ENCODE peak calls at places on chromosomes 16 and 17, in five cellular contexts. L is H1, M is GM12878, O is K562, N is HepG2. I is an unnamed sample.

GRCh38 chr16:89354325-89354724 is 136.0 kb downstream of the ANKRD11 start:
- DNase-seq in L (no peak), O (no peak), M (no peak), N (no peak), I (no peak)

GRCh38 chr17:29085223-29085622 is 42.3 kb downstream of the PIPOX start:
- DNase-seq in N (no peak), M (no peak), L (no peak), O (no peak), I (no peak)

GRCh38 chr17:31484821-31485220 is 93.3 kb downstream of the RAB11FIP4 start:
- DNase-seq in O (no peak), M (no peak), N (no peak), L (no peak), I (no peak)

GRCh38 chr16:78105517-78105916 is 6.1 kb downstream of the WWOX start:
- DNase-seq in O (no peak), N (no peak), L (no peak), M (no peak), I (no peak)

GRCh38 chr17:83183951-83184506 is 104.6 kb downstream of the METRNL start:
- DNase-seq in L (no peak), N (no peak), O (no peak), M (no peak), I (no peak)

GRCh38 chr16:27959914-27960313 is 103.6 kb downstream of the GSG1L start:
- DNase-seq in M (no peak), O (no peak), L (no peak), N (no peak), I (no peak)

GRCh38 chr16:85220125-85220839 is 108.0 kb upstream of the CIBAR2 start:
- DNase-seq in O (no peak), L (no peak), N (peak), M (no peak), I (no peak)

GRCh38 chr16:80803341-80804060 is 897 bp downstream of the CDYL2 start:
- DNase-seq in N (no peak), M (no peak), L (no peak), O (peak), I (no peak)

GRCh38 chr17:1060991-1061390 is 64.1 kb downstream of the TIMM22 start:
- DNase-seq in L (no peak), N (no peak), M (no peak), O (no peak), I (peak)

GRCh38 chr16:9489823-9490467 is 398.5 kb downstream of the HAPSTR1 start:
- DNase-seq in N (no peak), O (no peak), L (no peak), M (no peak), I (peak)

GRCh38 chr17:74635418-74635817 is 11.9 kb upstream of the CD300E start:
- DNase-seq in N (no peak), O (no peak), M (peak), L (no peak), I (no peak)

GRCh38 chr17:16106161-16106891 is 106.7 kb downstream of the TTC19 start:
- DNase-seq in N (peak), L (no peak), O (no peak), M (no peak), I (no peak)

GRCh38 chr16:85093705-85094104 is 18.6 kb downstream of the CIBAR2 start:
- DNase-seq in N (no peak), M (no peak), L (no peak), O (peak), I (no peak)

GRCh38 chr16:24499193-24499814 is 40.1 kb upstream of the RBBP6 start:
- DNase-seq in L (peak), O (peak), M (no peak), N (peak), I (peak)

GRCh38 chr17:66491213-66491612 is 188.8 kb downstream of the PRKCA start:
- DNase-seq in M (no peak), L (no peak), O (no peak), N (no peak), I (no peak)

GRCh38 chr17:82813299-82814051 is 26.3 kb downstream of the ZNF750 start:
- DNase-seq in N (no peak), L (no peak), O (no peak), M (no peak), I (no peak)

GRCh38 chr16:51048544-51048943 is 102.5 kb downstream of the SALL1 start:
- DNase-seq in M (no peak), O (peak), N (no peak), L (no peak), I (no peak)

GRCh38 chr16:1035066-1035415 is 37.5 kb upstream of the SSTR5 start:
- DNase-seq in L (no peak), N (no peak), M (no peak), O (no peak), I (no peak)

GRCh38 chr16:30659507-30660423 is 1.5 kb downstream of the FBRS start:
- DNase-seq in O (peak), L (no peak), M (no peak), N (no peak), I (no peak)

GRCh38 chr16:27460663-27461482 is 58.9 kb downstream of the IL21R start:
- DNase-seq in N (no peak), M (no peak), O (no peak), L (no peak), I (no peak)

GRCh38 chr16:55470533-55471371 is 8.2 kb upstream of the MMP2 start:
- DNase-seq in L (no peak), O (no peak), N (no peak), M (no peak), I (no peak)

GRCh38 chr16:15650019-15650697 is at the start of gene NDE1:
- DNase-seq in M (no peak), O (peak), L (peak), N (peak), I (peak)

GRCh38 chr16:88804552-88805339 is 1.2 kb downstream of the CDT1 start:
- DNase-seq in N (peak), O (peak), M (no peak), L (no peak), I (peak)

GRCh38 chr17:66715745-66716156 is 119.2 kb upstream of the CACNG5 start:
- DNase-seq in N (peak), L (peak), O (no peak), M (peak), I (peak)

GRCh38 chr17:51029142-51029541 is 91.5 kb downstream of the SPAG9 start:
- DNase-seq in N (no peak), M (no peak), L (no peak), O (no peak), I (no peak)

GRCh38 chr17:40727447-40728231 is 24.1 kb upstream of the KRT24 start:
- DNase-seq in O (no peak), N (no peak), M (peak), L (no peak), I (no peak)

GRCh38 chr17:17935321-17936271 is 36.6 kb downstream of the TOM1L2 start:
- DNase-seq in M (no peak), N (peak), O (no peak), L (no peak), I (peak)

DNA sequence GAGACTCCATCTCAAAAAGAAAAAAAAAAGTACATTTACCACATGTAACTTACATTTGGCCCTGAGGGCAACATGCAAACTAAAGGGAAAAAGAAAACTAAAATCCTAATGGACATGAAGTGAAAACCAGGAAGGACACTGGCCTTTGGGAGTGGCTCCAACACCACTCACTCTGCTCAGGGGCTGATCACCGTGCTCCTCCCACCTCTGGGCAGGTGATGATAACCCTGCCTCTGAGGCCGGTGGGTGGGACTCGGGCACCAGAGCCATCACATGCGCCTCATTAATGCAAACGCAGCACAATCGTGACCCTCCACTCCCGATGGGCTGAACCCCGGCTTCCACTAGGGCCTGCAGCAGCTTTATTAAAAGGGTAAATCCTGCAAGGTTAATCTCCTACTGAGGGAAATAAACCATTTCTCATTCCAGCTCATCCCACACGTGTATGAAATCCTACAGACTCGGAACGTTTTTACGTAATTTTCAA is 4.7 kb downstream of the KLHDC4 start:
- DNase-seq in N (no peak), O (no peak), M (no peak), L (no peak), I (no peak)
- TF ChIP-seq HDAC2 in N (no peak), O (no peak), M (no peak), L (no peak), I (no peak)

GRCh38 chr17:7557825-7558543 is 566 bp upstream of the TNFSF13 start:
- DNase-seq in L (no peak), O (no peak), N (peak), M (no peak), I (no peak)
- TF ChIP-seq POLR2A in L (no peak), O (no peak), N (peak), M (peak), I (no peak)

DNA sequence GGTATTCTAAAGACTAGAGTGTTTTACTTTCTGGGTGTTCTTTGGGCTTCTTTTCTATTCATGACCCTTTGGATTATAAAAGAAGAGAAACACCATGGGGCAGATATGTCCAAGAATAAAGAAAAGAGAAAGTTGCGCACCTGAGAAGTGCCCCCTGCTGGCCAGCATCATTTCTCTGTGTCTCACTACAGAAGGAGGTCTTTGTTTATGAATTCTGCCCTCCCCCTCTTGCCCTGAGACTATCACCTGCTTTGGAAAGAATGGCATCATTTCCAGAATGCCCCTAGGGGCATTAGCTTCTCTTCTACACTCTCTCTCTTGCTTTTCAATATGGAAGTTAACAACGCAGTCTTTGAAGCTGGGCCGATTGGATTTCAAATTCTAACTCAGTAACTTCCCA is 45.0 kb downstream of the CDH13 start:
- DNase-seq in O (peak), N (no peak), M (no peak), L (no peak), I (no peak)
- TF ChIP-seq HDAC2 in O (no peak), N (no peak), M (no peak), L (no peak), I (no peak)

GRCh38 chr17:68318103-68318991 is 27.1 kb downstream of the ARSG start:
- DNase-seq in M (no peak), N (peak), O (no peak), L (no peak), I (peak)
- TF ChIP-seq POLR2A in M (no peak), N (no peak), O (no peak), L (no peak), I (no peak)

GRCh38 chr17:48053758-48054237 is 5.6 kb downstream of the NFE2L1 start:
- DNase-seq in N (no peak), L (no peak), O (no peak), M (no peak), I (no peak)
- TF ChIP-seq HDAC2 in N (no peak), L (no peak), O (no peak), M (no peak), I (no peak)